ENCODE peak calls at places on chromosomes 4 and X, in four cellular contexts. One of them, this sample, is unnamed.

GRCh38 chr4:10020871-10021676 is at the start of gene SLC2A9:
- DNase-seq in aorta: peak; percentile 75
- DNase-seq in GM12891: no peak
- DNase-seq in anterior cingulate cortex: no peak
- DNase-seq in this sample: no peak

GRCh38 chrX:43551590-43551989 is 104.5 kb upstream of the MAOA start:
- DNase-seq in aorta: no peak
- DNase-seq in GM12891: no peak
- DNase-seq in anterior cingulate cortex: no peak
- DNase-seq in this sample: no peak

GRCh38 chr4:109973529-109973905 is 60.8 kb downstream of the EGF start:
- DNase-seq in aorta: no peak
- DNase-seq in GM12891: no peak
- DNase-seq in anterior cingulate cortex: no peak
- DNase-seq in this sample: no peak

GRCh38 chr4:153451931-153452660 is 14.1 kb upstream of the TMEM131L start:
- DNase-seq in aorta: no peak
- DNase-seq in GM12891: no peak
- DNase-seq in anterior cingulate cortex: no peak
- DNase-seq in this sample: no peak

GRCh38 chrX:103311401-103311785 is 603 bp upstream of the BEX2 start:
- DNase-seq in aorta: no peak
- DNase-seq in GM12891: no peak
- DNase-seq in anterior cingulate cortex: no peak
- DNase-seq in this sample: no peak

GRCh38 chrX:101977091-101977490 is 45.3 kb upstream of the ZMAT1 start:
- DNase-seq in aorta: no peak
- DNase-seq in GM12891: no peak
- DNase-seq in anterior cingulate cortex: no peak
- DNase-seq in this sample: no peak

GRCh38 chrX:50470103-50471031 is at the start of gene DGKK:
- DNase-seq in aorta: no peak
- DNase-seq in GM12891: no peak
- DNase-seq in anterior cingulate cortex: no peak
- DNase-seq in this sample: no peak

GRCh38 chrX:30895331-30895730 is 6.3 kb upstream of the TAB3 start:
- DNase-seq in aorta: no peak
- DNase-seq in GM12891: no peak
- DNase-seq in anterior cingulate cortex: no peak
- DNase-seq in this sample: no peak

GRCh38 chr4:8838911-8839431 is 32.7 kb downstream of the HMX1 start:
- DNase-seq in aorta: no peak
- DNase-seq in GM12891: no peak
- DNase-seq in anterior cingulate cortex: no peak
- DNase-seq in this sample: no peak

GRCh38 chrX:25016361-25016671 is 551 bp upstream of the ARX start:
- DNase-seq in aorta: no peak
- DNase-seq in GM12891: no peak
- DNase-seq in anterior cingulate cortex: no peak
- DNase-seq in this sample: no peak

GRCh38 chrX:139058831-139059495 is 347.4 kb upstream of the FGF13 start:
- DNase-seq in aorta: no peak
- DNase-seq in GM12891: no peak
- DNase-seq in anterior cingulate cortex: no peak
- DNase-seq in this sample: peak; percentile 35

GRCh38 chr4:72471816-72472215 is 97.2 kb downstream of the ADAMTS3 start:
- DNase-seq in aorta: no peak
- DNase-seq in GM12891: no peak
- DNase-seq in anterior cingulate cortex: no peak
- DNase-seq in this sample: no peak

GRCh38 chr4:123025398-123025797 is 103.0 kb upstream of the NUDT6 start:
- DNase-seq in aorta: no peak
- DNase-seq in GM12891: no peak
- DNase-seq in anterior cingulate cortex: no peak
- DNase-seq in this sample: no peak

GRCh38 chr4:785332-786073 is 40.4 kb downstream of the CPLX1 start:
- DNase-seq in aorta: peak; percentile 49
- DNase-seq in GM12891: no peak
- DNase-seq in anterior cingulate cortex: no peak
- DNase-seq in this sample: no peak

GRCh38 chrX:128728943-128729342 is 676.7 kb upstream of the ACTRT1 start:
- DNase-seq in aorta: no peak
- DNase-seq in GM12891: no peak
- DNase-seq in anterior cingulate cortex: no peak
- DNase-seq in this sample: no peak

GRCh38 chr4:148327683-148328082 is 114.5 kb downstream of the NR3C2 start:
- DNase-seq in aorta: no peak
- DNase-seq in GM12891: no peak
- DNase-seq in anterior cingulate cortex: no peak
- DNase-seq in this sample: no peak

GRCh38 chr4:40908297-40908696 is 158.5 kb downstream of the NSUN7 start:
- DNase-seq in aorta: no peak
- DNase-seq in GM12891: no peak
- DNase-seq in anterior cingulate cortex: no peak
- DNase-seq in this sample: no peak

GRCh38 chr4:95548738-95549245 is at the start of gene UNC5C:
- DNase-seq in aorta: peak; percentile 85
- DNase-seq in GM12891: no peak
- DNase-seq in anterior cingulate cortex: peak; percentile 76
- DNase-seq in this sample: no peak

GRCh38 chrX:585115-585808 is 45.3 kb upstream of the SHOX start:
- DNase-seq in aorta: no peak
- DNase-seq in GM12891: no peak
- DNase-seq in anterior cingulate cortex: no peak
- DNase-seq in this sample: no peak

GRCh38 chrX:74431807-74432206 is 10.5 kb downstream of the SLC16A2 start:
- DNase-seq in aorta: no peak
- DNase-seq in GM12891: no peak
- DNase-seq in anterior cingulate cortex: no peak
- DNase-seq in this sample: no peak

GRCh38 chrX:38985375-38985774 is 184.1 kb downstream of the MID1IP1 start:
- DNase-seq in aorta: no peak
- DNase-seq in GM12891: peak; percentile 6
- DNase-seq in anterior cingulate cortex: no peak
- DNase-seq in this sample: no peak

GRCh38 chr4:25703731-25704388 is 48.2 kb downstream of the SLC34A2 start:
- DNase-seq in aorta: no peak
- DNase-seq in GM12891: no peak
- DNase-seq in anterior cingulate cortex: no peak
- DNase-seq in this sample: no peak

GRCh38 chr4:11471613-11472012 is 42.9 kb upstream of the HS3ST1 start:
- DNase-seq in aorta: peak; percentile 57
- DNase-seq in GM12891: no peak
- DNase-seq in anterior cingulate cortex: no peak
- DNase-seq in this sample: no peak

GRCh38 chr4:186329372-186329771 is 63.4 kb downstream of the F11 start:
- DNase-seq in aorta: no peak
- DNase-seq in GM12891: no peak
- DNase-seq in anterior cingulate cortex: no peak
- DNase-seq in this sample: no peak

GRCh38 chr4:189613202-189613601 is 327.5 kb upstream of the FRG1 start:
- DNase-seq in aorta: no peak
- DNase-seq in GM12891: no peak
- DNase-seq in anterior cingulate cortex: no peak
- DNase-seq in this sample: no peak

GRCh38 chrX:120795301-120795700 is 80.4 kb downstream of the CT47B1 start:
- DNase-seq in aorta: no peak
- DNase-seq in GM12891: no peak
- DNase-seq in anterior cingulate cortex: no peak
- DNase-seq in this sample: no peak

GRCh38 chr4:183959349-183959748 is 54.2 kb downstream of the STOX2 start:
- DNase-seq in aorta: no peak
- DNase-seq in GM12891: no peak
- DNase-seq in anterior cingulate cortex: no peak
- DNase-seq in this sample: no peak

GRCh38 chr4:140252742-140253555 is 99.0 kb upstream of the MAML3 start:
- DNase-seq in aorta: peak; percentile 77
- DNase-seq in GM12891: peak; percentile 50
- DNase-seq in anterior cingulate cortex: peak; percentile 47
- DNase-seq in this sample: no peak

GRCh38 chr4:32425243-32425642 is 1705.1 kb downstream of the PCDH7 start:
- DNase-seq in aorta: no peak
- DNase-seq in GM12891: no peak
- DNase-seq in anterior cingulate cortex: no peak
- DNase-seq in this sample: no peak

GRCh38 chr4:52244773-52245360 is 193.8 kb downstream of the SPATA18 start:
- DNase-seq in aorta: no peak
- DNase-seq in GM12891: no peak
- DNase-seq in anterior cingulate cortex: no peak
- DNase-seq in this sample: no peak

GRCh38 chr4:101264993-101265815 is 82.1 kb downstream of the PPP3CA start:
- DNase-seq in aorta: no peak
- DNase-seq in GM12891: no peak
- DNase-seq in anterior cingulate cortex: no peak
- DNase-seq in this sample: no peak

GRCh38 chr4:173698557-173699262 is 168.7 kb upstream of the HAND2 start:
- DNase-seq in aorta: no peak
- DNase-seq in GM12891: no peak
- DNase-seq in anterior cingulate cortex: no peak
- DNase-seq in this sample: no peak

GRCh38 chrX:16785247-16786138 is 773 bp upstream of the TXLNG start:
- DNase-seq in aorta: peak; percentile 58
- DNase-seq in GM12891: no peak
- DNase-seq in anterior cingulate cortex: no peak
- DNase-seq in this sample: no peak

GRCh38 chrX:129678176-129678880 is 23.6 kb upstream of the APLN start:
- DNase-seq in aorta: peak; percentile 63
- DNase-seq in GM12891: no peak
- DNase-seq in anterior cingulate cortex: peak; percentile 1
- DNase-seq in this sample: no peak

GRCh38 chr4:143883529-143883928 is 21.8 kb downstream of the GYPE start:
- DNase-seq in aorta: no peak
- DNase-seq in GM12891: no peak
- DNase-seq in anterior cingulate cortex: no peak
- DNase-seq in this sample: no peak

GRCh38 chrX:40007136-40007535 is 90.6 kb downstream of the BCOR start:
- DNase-seq in aorta: no peak
- DNase-seq in GM12891: no peak
- DNase-seq in anterior cingulate cortex: no peak
- DNase-seq in this sample: no peak

GRCh38 chr4:89254847-89255246 is 52.8 kb downstream of the GPRIN3 start:
- DNase-seq in aorta: no peak
- DNase-seq in GM12891: peak; percentile 16
- DNase-seq in anterior cingulate cortex: no peak
- DNase-seq in this sample: peak; percentile 6

GRCh38 chrX:115892787-115893671 is 277.5 kb upstream of the AGTR2 start:
- DNase-seq in aorta: peak; percentile 63
- DNase-seq in GM12891: no peak
- DNase-seq in anterior cingulate cortex: no peak
- DNase-seq in this sample: no peak

GRCh38 chr4:125421547-125421946 is 106.8 kb downstream of the FAT4 start:
- DNase-seq in aorta: no peak
- DNase-seq in GM12891: no peak
- DNase-seq in anterior cingulate cortex: no peak
- DNase-seq in this sample: no peak

This sample was measured in non-pigmented ciliary epithelial cell.